ENCODE peak calls at places on chromosomes 7 and 10, in nine cellular contexts. R, U, B, G, N, S, H, T and J are unnamed samples.

GRCh38 chr10:96665306-96665705 is 55.0 kb downstream of the PIK3AP1 start:
- DNase-seq in R (no peak), G (no peak), U (peak), N (no peak), B (no peak), T (peak), H (no peak), S (no peak), J (no peak)

GRCh38 chr7:44103941-44104879 is at the start of gene AEBP1:
- DNase-seq in S (peak), R (no peak), U (peak), N (no peak), G (peak), H (no peak), B (no peak), T (no peak), J (no peak)

GRCh38 chr7:74625446-74625845 is 32.1 kb upstream of the GTF2I start:
- DNase-seq in B (no peak), R (no peak), G (no peak), S (peak), U (peak), T (peak), H (no peak), N (no peak), J (no peak)

GRCh38 chr7:90580051-90580450 is 16.1 kb upstream of the CDK14 start:
- DNase-seq in G (no peak), N (no peak), S (no peak), B (no peak), T (peak), U (peak), R (no peak), H (no peak), J (no peak)

GRCh38 chr10:59176241-59177030 is at the start of gene PHYHIPL:
- DNase-seq in G (peak), N (no peak), U (no peak), S (no peak), R (no peak), H (no peak), B (no peak), T (no peak), J (no peak)

GRCh38 chr10:24054421-24054820 is 154.5 kb upstream of the KIAA1217 start:
- DNase-seq in R (no peak), H (no peak), S (no peak), N (no peak), B (no peak), G (no peak), T (peak), U (no peak), J (no peak)

GRCh38 chr10:87634311-87634710 is 25.4 kb upstream of the PAPSS2 start:
- DNase-seq in G (no peak), N (no peak), B (no peak), H (no peak), U (no peak), R (no peak), S (no peak), T (no peak), J (no peak)

GRCh38 chr7:101952355-101953247 is 135.2 kb downstream of the CUX1 start:
- DNase-seq in U (peak), T (peak), B (no peak), S (peak), N (no peak), H (no peak), G (no peak), R (no peak), J (no peak)

GRCh38 chr10:122192142-122192541 is 79.0 kb upstream of the BTBD16 start:
- DNase-seq in S (no peak), T (no peak), U (no peak), B (no peak), R (no peak), G (peak), N (no peak), H (no peak), J (no peak)

GRCh38 chr10:103451871-103452713 is at the start of gene CALHM2:
- DNase-seq in N (peak), S (peak), U (no peak), H (peak), T (no peak), B (peak), R (no peak), G (peak), J (no peak)

GRCh38 chr10:60728056-60728455 is 50.2 kb upstream of the CDK1 start:
- DNase-seq in G (no peak), U (no peak), B (no peak), R (no peak), H (no peak), S (no peak), N (no peak), T (peak), J (no peak)

GRCh38 chr7:151046603-151047573 is 1.4 kb upstream of the ASIC3 start:
- DNase-seq in N (no peak), G (no peak), T (peak), H (no peak), U (peak), S (peak), R (no peak), B (no peak), J (no peak)

GRCh38 chr10:22475857-22476600 is 130.7 kb downstream of the SPAG6 start:
- DNase-seq in U (no peak), B (no peak), T (no peak), H (no peak), R (no peak), S (peak), N (peak), G (peak), J (no peak)

GRCh38 chr7:26603631-26604030 is 260.8 kb downstream of the SKAP2 start:
- DNase-seq in T (peak), N (no peak), B (no peak), S (no peak), H (no peak), G (peak), U (no peak), R (no peak), J (no peak)

GRCh38 chr7:1842321-1843221 is 172.5 kb downstream of the ELFN1 start:
- DNase-seq in H (no peak), T (no peak), U (no peak), G (peak), N (no peak), R (peak), S (no peak), B (no peak), J (no peak)

GRCh38 chr10:132408823-132409666 is 12.0 kb downstream of the PWWP2B start:
- DNase-seq in G (no peak), H (no peak), T (no peak), U (no peak), R (no peak), N (no peak), S (no peak), B (no peak), J (no peak)

GRCh38 chr10:59303018-59303417 is 59.3 kb downstream of the FAM13C start:
- DNase-seq in S (no peak), T (no peak), H (no peak), N (no peak), B (no peak), R (no peak), G (no peak), U (no peak), J (no peak)

GRCh38 chr7:55550838-55551537 is 21.3 kb downstream of the VOPP1 start:
- DNase-seq in B (no peak), H (no peak), R (no peak), N (no peak), T (no peak), S (no peak), G (no peak), U (no peak), J (no peak)

GRCh38 chr7:18685961-18686360 is 190.4 kb downstream of the HDAC9 start:
- DNase-seq in G (peak), R (no peak), U (peak), T (peak), B (no peak), S (no peak), H (no peak), N (no peak), J (no peak)

GRCh38 chr7:17952387-17952786 is 12.1 kb upstream of the SNX13 start:
- DNase-seq in R (no peak), N (no peak), S (no peak), T (no peak), B (no peak), U (no peak), G (no peak), H (no peak), J (peak)

GRCh38 chr10:78960316-78960800 is 108.4 kb upstream of the ZMIZ1 start:
- DNase-seq in T (peak), H (no peak), U (peak), N (no peak), B (no peak), G (no peak), S (peak), R (no peak), J (no peak)

GRCh38 chr10:67284589-67284988 is 358.8 kb downstream of the LRRTM3 start:
- DNase-seq in N (no peak), H (no peak), S (no peak), T (no peak), R (no peak), B (no peak), U (no peak), G (no peak), J (no peak)

GRCh38 chr7:155997431-155998327 is 185.4 kb upstream of the SHH start:
- DNase-seq in R (no peak), T (no peak), U (no peak), B (no peak), H (no peak), N (no peak), G (no peak), S (no peak), J (no peak)

GRCh38 chr10:121639416-121639815 is 41.2 kb upstream of the FGFR2 start:
- DNase-seq in B (no peak), G (no peak), R (no peak), T (no peak), S (no peak), U (no peak), H (no peak), N (no peak), J (no peak)

GRCh38 chr10:79357180-79357579 is 9.9 kb downstream of the PPIF start:
- DNase-seq in T (peak), U (no peak), R (no peak), B (no peak), N (no peak), G (no peak), H (no peak), S (no peak), J (no peak)

GRCh38 chr7:139995034-139995915 is 67.5 kb downstream of the PARP12 start:
- DNase-seq in U (peak), B (no peak), T (peak), S (peak), R (no peak), N (no peak), H (no peak), G (no peak), J (no peak)

GRCh38 chr7:133572853-133573252 is 320.0 kb downstream of the EXOC4 start:
- DNase-seq in G (no peak), R (no peak), T (peak), U (no peak), B (no peak), H (no peak), S (no peak), N (no peak), J (no peak)

GRCh38 chr10:116099031-116099430 is 174.0 kb downstream of the GFRA1 start:
- DNase-seq in T (no peak), S (no peak), B (no peak), N (no peak), U (no peak), G (no peak), R (no peak), H (no peak), J (no peak)

GRCh38 chr7:220151-220841 is 27.9 kb downstream of the FAM20C start:
- DNase-seq in G (peak), N (no peak), S (peak), T (no peak), H (no peak), U (no peak), B (no peak), R (no peak), J (no peak)

GRCh38 chr7:5695709-5696345 is 85.6 kb downstream of the RNF216 start:
- DNase-seq in H (no peak), G (no peak), T (no peak), B (no peak), R (no peak), N (no peak), U (no peak), S (no peak), J (no peak)

GRCh38 chr10:25530306-25530705 is 355.5 kb downstream of the GPR158 start:
- DNase-seq in T (no peak), R (no peak), B (no peak), H (no peak), N (no peak), S (no peak), G (no peak), U (no peak), J (no peak)

GRCh38 chr7:139203992-139204391 is 27.0 kb upstream of the UBN2 start:
- DNase-seq in N (no peak), B (no peak), R (no peak), H (no peak), T (no peak), G (peak), S (no peak), U (no peak), J (no peak)

GRCh38 chr7:128792471-128793183 is 859 bp downstream of the CCDC136 start:
- DNase-seq in R (no peak), T (no peak), B (no peak), G (no peak), U (no peak), H (no peak), N (no peak), S (no peak), J (no peak)

GRCh38 chr7:55099086-55099831 is 80.4 kb downstream of the EGFR start:
- DNase-seq in U (no peak), N (no peak), R (no peak), H (no peak), S (no peak), G (no peak), B (no peak), T (no peak), J (no peak)

GRCh38 chr10:12221323-12222298 is 25.6 kb downstream of the CDC123 start:
- DNase-seq in U (peak), T (peak), R (no peak), S (peak), H (no peak), G (peak), B (no peak), N (no peak), J (no peak)

GRCh38 chr10:34941471-34942357 is 126.6 kb upstream of the PARD3 start:
- DNase-seq in B (no peak), N (no peak), U (peak), H (no peak), S (no peak), G (no peak), R (no peak), T (no peak), J (no peak)

GRCh38 chr7:46207931-46208634 is 287.0 kb upstream of the IGFBP3 start:
- DNase-seq in B (no peak), T (no peak), G (no peak), S (no peak), N (no peak), R (no peak), H (no peak), U (no peak), J (no peak)

GRCh38 chr10:124592101-124592500 is 130.5 kb downstream of the LHPP start:
- DNase-seq in S (no peak), R (no peak), U (no peak), T (no peak), G (no peak), H (no peak), B (no peak), N (no peak), J (no peak)